ENCODE peak calls at places on chromosome 3, in nine cellular contexts. E is aorta; Q is occipital lobe; J is H54; F is activated CD4-positive, alpha-beta T cell treated with anti-CD3 and anti-CD28 coated beads for 1 hour; Z is GM13977; I is NB4; B is hippocampal formation; K is choroid plexus epithelial cell. H is an unnamed sample.

GRCh38 chr3:69934398-69934797 is 65.1 kb upstream of the SAMMSON start:
- DNase-seq in E (no peak), Q (no peak), J (no peak), F (no peak), Z (no peak), I (no peak), B (no peak), K (no peak), H (no peak)

GRCh38 chr3:113147608-113148306 is 63.6 kb upstream of the BOC start:
- DNase-seq in E (peak), Q (no peak), J (no peak), F (no peak), Z (no peak), I (no peak), B (no peak), K (no peak), H (no peak)

GRCh38 chr3:143998266-143998665 is 26.6 kb downstream of the DIPK2A start:
- DNase-seq in E (no peak), Q (no peak), J (peak), F (no peak), Z (no peak), I (peak), B (no peak), K (peak), H (no peak)

GRCh38 chr3:17602126-17602525 is 140.3 kb downstream of the TBC1D5 start:
- DNase-seq in E (no peak), Q (no peak), J (no peak), F (no peak), Z (no peak), I (no peak), B (no peak), K (peak), H (no peak)

GRCh38 chr3:13884851-13885703 is 5.2 kb upstream of the WNT7A start:
- DNase-seq in E (no peak), Q (no peak), J (peak), F (peak), Z (peak), I (peak), B (no peak), K (peak), H (no peak)

GRCh38 chr3:40690696-40691597 is 166.2 kb downstream of the ZNF621 start:
- DNase-seq in E (peak), Q (no peak), J (no peak), F (no peak), Z (no peak), I (peak), B (peak), K (peak), H (no peak)

GRCh38 chr3:112032377-112032776 is 2.2 kb upstream of the TMPRSS7 start:
- DNase-seq in E (no peak), Q (no peak), J (no peak), F (no peak), Z (no peak), I (no peak), B (no peak), K (no peak), H (no peak)

GRCh38 chr3:190384241-190384863 is 3.6 kb upstream of the CLDN16 start:
- DNase-seq in E (no peak), Q (no peak), J (no peak), F (no peak), Z (peak), I (peak), B (no peak), K (peak), H (no peak)

GRCh38 chr3:25812644-25813043 is 22.8 kb downstream of the OXSM start:
- DNase-seq in E (no peak), Q (no peak), J (no peak), F (no peak), Z (no peak), I (no peak), B (no peak), K (no peak), H (no peak)

GRCh38 chr3:11774296-11774877 is 72.3 kb downstream of the TAMM41 start:
- DNase-seq in E (no peak), Q (no peak), J (peak), F (no peak), Z (no peak), I (peak), B (no peak), K (peak), H (no peak)

GRCh38 chr3:10666621-10667020 is 149.4 kb upstream of the SLC6A11 start:
- DNase-seq in E (no peak), Q (peak), J (peak), F (no peak), Z (no peak), I (peak), B (peak), K (no peak), H (no peak)

GRCh38 chr3:64977308-64978100 is 289.7 kb upstream of the ADAMTS9 start:
- DNase-seq in E (no peak), Q (no peak), J (no peak), F (no peak), Z (no peak), I (no peak), B (no peak), K (peak), H (no peak)

GRCh38 chr3:52084954-52085730 is 28.8 kb upstream of the DUSP7 start:
- DNase-seq in E (peak), Q (no peak), J (no peak), F (no peak), Z (no peak), I (no peak), B (no peak), K (no peak), H (no peak)